ENCODE peak calls at places on chromosomes 16 and 17, in nine cellular contexts. H, L, Z, V, Y, K, B, D and E are unnamed samples.

GRCh38 chr17:5241861-5242671 is 7.4 kb upstream of the SCIMP start:
- DNase-seq in H (peak; percentile 29), Z (no peak), K (no peak), B (no peak), Y (no peak), L (no peak), D (no peak), V (peak; percentile 27), E (no peak)

GRCh38 chr16:85173981-85174751 is 61.9 kb upstream of the CIBAR2 start:
- DNase-seq in V (peak; percentile 34), L (peak; percentile 80), K (no peak), Y (peak; percentile 82), H (peak; percentile 68), D (no peak), B (peak; percentile 57), Z (no peak), E (no peak)

GRCh38 chr16:9647981-9648701 is 534.1 kb downstream of the GRIN2A start:
- DNase-seq in L (peak; percentile 33), H (no peak), K (no peak), B (peak; percentile 37), V (no peak), D (peak; percentile 12), Y (no peak), Z (no peak), E (no peak)

GRCh38 chr17:46072998-46073397 is 73.9 kb downstream of the STH start:
- DNase-seq in L (no peak), D (no peak), Y (no peak), Z (no peak), H (no peak), K (no peak), V (no peak), B (peak; percentile 46), E (no peak)

GRCh38 chr16:88298882-88299745 is 83.6 kb upstream of the ZNF469 start:
- DNase-seq in D (no peak), V (no peak), Z (no peak), Y (no peak), L (no peak), K (no peak), B (no peak), H (no peak), E (no peak)

GRCh38 chr16:20626971-20627370 is 50.8 kb upstream of the ACSM2B start:
- DNase-seq in V (no peak), L (no peak), Z (no peak), H (no peak), Y (no peak), D (no peak), B (no peak), K (no peak), E (no peak)

GRCh38 chr16:61715392-61715791 is 320.8 kb downstream of the CDH8 start:
- DNase-seq in B (no peak), V (no peak), D (no peak), Z (no peak), L (no peak), K (no peak), H (no peak), Y (no peak), E (no peak)

GRCh38 chr17:59804910-59805381 is 87.8 kb downstream of the TUBD1 start:
- DNase-seq in K (no peak), H (no peak), D (no peak), Z (no peak), Y (no peak), B (peak; percentile 89), V (no peak), L (peak; percentile 42), E (no peak)

DNA sequence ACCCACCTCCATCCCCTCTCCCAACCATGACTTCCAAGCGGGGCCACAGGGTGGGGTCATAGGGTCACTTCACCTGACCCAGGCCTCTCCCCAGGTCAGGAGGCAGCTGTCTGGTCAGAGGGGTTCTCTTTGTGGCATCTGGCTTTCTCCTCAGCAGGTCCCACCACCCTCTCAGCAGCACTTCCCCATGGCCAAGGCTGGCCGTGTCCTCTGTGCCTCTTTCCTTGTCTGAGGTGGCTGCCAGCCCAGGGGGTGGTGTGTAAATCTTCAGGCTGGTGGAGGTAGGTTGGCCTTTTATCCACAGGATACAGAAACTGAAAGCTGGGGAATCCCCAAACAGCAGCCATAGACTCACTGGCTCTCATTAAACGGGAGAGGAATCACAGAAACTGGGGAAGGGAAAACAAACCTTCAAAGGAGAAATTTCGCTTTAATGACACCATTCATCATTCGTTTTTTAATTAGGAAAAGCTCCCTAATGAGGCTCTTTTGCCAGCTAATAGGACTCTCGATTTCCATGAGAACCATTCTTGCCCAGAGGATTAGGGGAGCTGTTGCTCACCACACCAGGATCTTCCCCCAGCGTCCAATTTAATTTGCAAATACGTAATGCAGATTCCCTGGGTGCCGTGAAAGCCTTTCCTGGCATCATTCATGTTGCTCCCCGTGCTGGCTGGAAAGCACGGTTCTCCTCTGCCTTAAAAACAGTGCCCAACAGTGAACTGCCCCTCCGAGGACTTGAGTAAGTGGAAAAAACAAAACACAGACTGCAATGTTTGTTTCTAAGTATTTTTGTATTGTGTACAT is 18.0 kb downstream of the C17orf75 start:
- DNase-seq in K (peak; percentile 25), V (peak; percentile 31), B (no peak), L (peak; percentile 50), D (no peak), H (peak; percentile 54), Y (no peak), Z (no peak), E (no peak)
- H3K4me3 ChIP-seq in K (no peak overlapping the region), V (no peak overlapping the region), B (no peak overlapping the region), L (no peak overlapping the region), D (no peak overlapping the region), H (peak overlapping the region; percentile 13), Y (peak overlapping the region; percentile 37), Z (no peak overlapping the region), E (peak overlapping the region; percentile 15)

DNA sequence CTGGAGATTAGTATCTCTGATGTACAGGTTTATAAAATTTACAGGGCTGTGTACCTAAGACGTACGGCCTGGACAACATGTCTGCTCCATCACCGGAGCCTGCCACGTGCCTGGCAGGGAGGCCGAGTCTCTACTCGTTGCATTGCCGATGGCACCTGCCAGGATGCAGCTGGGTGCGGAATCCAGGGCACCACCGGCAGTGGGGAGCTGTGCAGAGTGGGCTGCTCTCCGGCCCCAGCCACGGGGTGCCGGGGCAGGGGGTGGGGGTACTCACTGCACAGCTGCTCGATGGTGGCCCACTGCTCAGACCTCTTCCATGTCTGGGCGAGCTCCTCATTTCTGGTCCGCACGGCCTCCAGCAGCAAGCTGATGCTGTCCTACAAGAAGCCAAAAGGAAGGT is 13.1 kb upstream of the FAAP100 start:
- DNase-seq in H (no peak), Z (no peak), D (no peak), K (no peak), V (no peak), B (no peak), L (no peak), Y (no peak), E (no peak)
- H3K27ac ChIP-seq in H (peak overlapping the region; percentile 82), Z (no peak overlapping the region), D (no peak overlapping the region), K (peak overlapping the region; percentile 76), V (peak overlapping the region; percentile 91), B (peak overlapping the region; percentile 88), L (peak overlapping the region; percentile 84), Y (peak overlapping the region; percentile 83), E (no peak overlapping the region)

DNA sequence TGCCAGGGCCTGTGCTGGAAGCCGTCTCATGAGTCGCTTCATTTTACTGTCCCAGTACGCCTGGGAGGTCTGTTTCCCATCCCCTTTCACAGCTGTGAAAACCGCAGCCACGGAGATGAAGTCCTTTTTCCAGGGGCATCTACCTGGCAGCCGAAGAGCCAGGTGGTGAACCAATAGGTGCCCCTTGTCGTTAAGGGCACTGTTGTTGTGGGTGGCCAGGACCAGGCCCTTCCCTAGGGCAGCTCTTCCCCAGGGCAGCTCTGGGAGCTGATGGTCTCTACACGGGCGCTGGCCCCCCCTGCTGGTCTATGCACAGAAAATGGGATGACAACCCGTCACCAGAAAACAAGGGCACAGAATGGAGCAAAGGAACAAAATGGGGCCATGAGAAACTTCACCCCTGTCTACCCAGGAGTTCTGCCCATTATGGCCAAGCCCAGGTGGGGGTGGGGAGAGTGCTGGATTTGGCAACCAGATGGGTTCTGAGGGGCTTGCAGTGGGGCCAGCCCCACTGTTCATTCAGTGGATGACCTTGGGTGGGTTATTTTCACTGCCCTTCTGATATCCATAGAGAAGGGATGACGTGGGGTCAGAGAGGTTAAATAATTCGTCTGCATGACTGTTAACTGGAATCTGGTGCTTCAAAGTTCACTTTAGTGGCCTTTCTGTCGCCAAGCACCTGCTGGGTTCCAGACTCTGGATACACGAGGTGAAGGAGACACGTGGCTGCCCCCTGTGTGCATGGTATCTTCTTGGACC is 11.5 kb downstream of the RMI2 start:
- DNase-seq in H (peak; percentile 81), V (peak; percentile 81), L (peak; percentile 71), K (peak; percentile 81), Z (peak; percentile 36), B (peak; percentile 58), Y (peak; percentile 82), D (peak; percentile 61), E (no peak)
- TF ChIP-seq EP300 in H (no peak), V (no peak), L (no peak), K (no peak), Z (no peak), B (no peak), Y (no peak), D (no peak), E (no peak)

GRCh38 chr17:42422412-42422957 is 571 bp downstream of the CAVIN1 start:
- DNase-seq in K (no peak), V (no peak), H (peak; percentile 27), Y (peak; percentile 77), B (peak; percentile 59), D (no peak), Z (no peak), L (peak; percentile 64), E (no peak)

GRCh38 chr17:42423766-42424165 is 710 bp upstream of the CAVIN1 start:
- DNase-seq in Z (no peak), K (no peak), Y (peak; percentile 64), L (no peak), V (no peak), B (no peak), H (no peak), D (no peak), E (no peak)

GRCh38 chr17:42422958-42423712 is at the start of gene CAVIN1:
- DNase-seq in V (peak; percentile 93), Y (peak; percentile 100), K (peak; percentile 97), H (peak; percentile 92), Z (peak; percentile 89), D (peak; percentile 99), B (peak; percentile 97), L (peak; percentile 83), E (peak; percentile 100)

GRCh38 chr17:42424991-42425610 is 2.0 kb upstream of the CAVIN1 start:
- DNase-seq in B (no peak), K (no peak), H (no peak), Z (no peak), L (no peak), Y (peak; percentile 44), D (no peak), V (no peak), E (no peak)

DNA sequence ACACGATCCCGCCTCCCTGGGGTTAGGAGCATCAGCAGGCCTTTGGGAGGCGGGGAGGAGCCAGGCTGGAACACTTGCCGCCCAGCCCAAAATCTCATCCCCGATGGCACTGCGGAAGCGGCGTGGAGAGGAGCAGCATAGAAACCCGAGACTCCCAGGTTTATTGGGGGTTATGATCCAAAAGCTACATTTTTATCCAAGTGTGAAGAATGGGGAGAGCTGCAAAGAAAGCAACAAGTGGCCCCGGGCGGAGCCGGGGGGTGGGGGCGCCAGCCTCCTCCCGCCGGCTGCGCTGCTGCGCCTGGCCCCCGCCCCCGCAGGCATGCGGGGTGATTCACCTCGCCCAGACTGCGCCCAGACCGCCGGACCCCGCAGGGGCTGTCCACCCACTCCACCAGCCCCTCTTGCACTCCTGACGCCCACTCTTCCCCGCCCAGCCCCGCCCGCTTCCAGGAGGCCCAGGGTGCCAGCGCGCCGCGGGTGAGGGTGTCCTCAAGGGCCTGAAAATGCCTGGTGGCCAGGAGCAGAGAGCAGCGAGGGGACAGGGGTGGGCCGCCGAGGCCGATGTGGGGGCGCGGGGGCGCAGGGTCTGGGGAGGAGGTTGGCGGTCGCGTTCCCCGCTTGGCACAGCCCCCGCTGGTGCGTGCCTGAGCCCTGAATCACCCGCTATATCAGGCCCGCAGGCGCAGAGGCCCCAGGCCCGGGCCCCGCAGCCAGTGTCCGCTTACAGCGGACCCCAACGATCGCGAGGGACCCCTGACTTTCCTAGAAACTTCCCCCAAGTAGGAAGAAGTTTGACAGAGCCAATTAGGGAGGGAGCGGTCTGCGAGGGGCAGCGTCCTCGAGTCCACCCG is 1.4 kb downstream of the CAVIN1 start:
- DNase-seq in H (peak; percentile 28), V (no peak), L (peak; percentile 61), B (no peak), D (no peak), Y (peak; percentile 82), Z (no peak), K (no peak), E (peak; percentile 77)
- H3K4me3 ChIP-seq in H (peak overlapping the region; percentile 65), V (peak overlapping the region; percentile 71), L (peak overlapping the region; percentile 66), B (peak overlapping the region; percentile 93), D (peak overlapping the region; percentile 60), Y (peak overlapping the region; percentile 94), Z (peak overlapping the region; percentile 73), K (peak overlapping the region; percentile 68), E (peak overlapping the region; percentile 77)